ENCODE peak calls at places on chromosomes 3 and 15, in five cellular contexts. One of them, this sample, is unnamed.

GRCh38 chr3:16174389-16174788 is at the start of gene GALNT15:
- DNase-seq in lower lobe of right lung: peak
- DNase-seq in cardiac muscle cell: peak
- DNase-seq in mammary epithelial cell: peak
- DNase-seq in foreskin keratinocyte: peak
- DNase-seq in this sample: no peak

GRCh38 chr15:92882697-92883642 is 17.2 kb upstream of the CHD2 start:
- DNase-seq in mammary epithelial cell: no peak
- DNase-seq in foreskin keratinocyte: no peak
- DNase-seq in lower lobe of right lung: peak
- DNase-seq in cardiac muscle cell: peak
- DNase-seq in this sample: no peak

GRCh38 chr15:66067687-66068086 is 185.9 kb downstream of the MEGF11 start:
- DNase-seq in lower lobe of right lung: no peak
- DNase-seq in foreskin keratinocyte: no peak
- DNase-seq in cardiac muscle cell: no peak
- DNase-seq in mammary epithelial cell: no peak
- DNase-seq in this sample: no peak

GRCh38 chr3:131705558-131706051 is 202.8 kb upstream of the MRPL3 start:
- DNase-seq in mammary epithelial cell: peak
- DNase-seq in foreskin keratinocyte: peak
- DNase-seq in lower lobe of right lung: no peak
- DNase-seq in cardiac muscle cell: no peak
- DNase-seq in this sample: no peak

GRCh38 chr3:86814918-86815655 is 175.9 kb downstream of the VGLL3 start:
- DNase-seq in mammary epithelial cell: no peak
- DNase-seq in lower lobe of right lung: no peak
- DNase-seq in foreskin keratinocyte: peak
- DNase-seq in cardiac muscle cell: peak
- DNase-seq in this sample: no peak

GRCh38 chr3:193768069-193768391 is 175.0 kb downstream of the OPA1 start:
- DNase-seq in foreskin keratinocyte: peak
- DNase-seq in mammary epithelial cell: peak
- DNase-seq in cardiac muscle cell: peak
- DNase-seq in lower lobe of right lung: no peak
- DNase-seq in this sample: no peak

GRCh38 chr15:85707519-85708338 is 87.0 kb downstream of the KLHL25 start:
- DNase-seq in foreskin keratinocyte: no peak
- DNase-seq in cardiac muscle cell: peak
- DNase-seq in mammary epithelial cell: no peak
- DNase-seq in lower lobe of right lung: no peak
- DNase-seq in this sample: no peak

GRCh38 chr3:129596194-129597086 is 10.0 kb downstream of the PLXND1 start:
- DNase-seq in cardiac muscle cell: peak
- DNase-seq in mammary epithelial cell: no peak
- DNase-seq in lower lobe of right lung: peak
- DNase-seq in foreskin keratinocyte: no peak
- DNase-seq in this sample: no peak

GRCh38 chr15:67033012-67033411 is 32.4 kb upstream of the SMAD3 start:
- DNase-seq in foreskin keratinocyte: no peak
- DNase-seq in mammary epithelial cell: no peak
- DNase-seq in cardiac muscle cell: no peak
- DNase-seq in lower lobe of right lung: no peak
- DNase-seq in this sample: no peak

GRCh38 chr15:93418566-93418965 is 329.6 kb upstream of the RGMA start:
- DNase-seq in lower lobe of right lung: no peak
- DNase-seq in mammary epithelial cell: no peak
- DNase-seq in cardiac muscle cell: no peak
- DNase-seq in foreskin keratinocyte: no peak
- DNase-seq in this sample: no peak

GRCh38 chr3:45870099-45870498 is 16.2 kb upstream of the CCR9 start:
- DNase-seq in mammary epithelial cell: no peak
- DNase-seq in cardiac muscle cell: no peak
- DNase-seq in lower lobe of right lung: no peak
- DNase-seq in foreskin keratinocyte: no peak
- DNase-seq in this sample: no peak

GRCh38 chr3:55165704-55166103 is 237.8 kb upstream of the LRTM1 start:
- DNase-seq in foreskin keratinocyte: no peak
- DNase-seq in cardiac muscle cell: no peak
- DNase-seq in lower lobe of right lung: no peak
- DNase-seq in mammary epithelial cell: no peak
- DNase-seq in this sample: no peak

GRCh38 chr3:55165278-55165677 is 237.4 kb upstream of the LRTM1 start:
- DNase-seq in lower lobe of right lung: no peak
- DNase-seq in foreskin keratinocyte: no peak
- DNase-seq in mammary epithelial cell: no peak
- DNase-seq in cardiac muscle cell: no peak
- DNase-seq in this sample: no peak

GRCh38 chr3:55164876-55165275 is 237.0 kb upstream of the LRTM1 start:
- DNase-seq in cardiac muscle cell: no peak
- DNase-seq in lower lobe of right lung: no peak
- DNase-seq in foreskin keratinocyte: no peak
- DNase-seq in mammary epithelial cell: no peak
- DNase-seq in this sample: no peak

GRCh38 chr3:55167586-55168317 is 239.9 kb upstream of the LRTM1 start:
- DNase-seq in mammary epithelial cell: peak
- DNase-seq in cardiac muscle cell: no peak
- DNase-seq in lower lobe of right lung: no peak
- DNase-seq in foreskin keratinocyte: peak
- DNase-seq in this sample: no peak

DNA sequence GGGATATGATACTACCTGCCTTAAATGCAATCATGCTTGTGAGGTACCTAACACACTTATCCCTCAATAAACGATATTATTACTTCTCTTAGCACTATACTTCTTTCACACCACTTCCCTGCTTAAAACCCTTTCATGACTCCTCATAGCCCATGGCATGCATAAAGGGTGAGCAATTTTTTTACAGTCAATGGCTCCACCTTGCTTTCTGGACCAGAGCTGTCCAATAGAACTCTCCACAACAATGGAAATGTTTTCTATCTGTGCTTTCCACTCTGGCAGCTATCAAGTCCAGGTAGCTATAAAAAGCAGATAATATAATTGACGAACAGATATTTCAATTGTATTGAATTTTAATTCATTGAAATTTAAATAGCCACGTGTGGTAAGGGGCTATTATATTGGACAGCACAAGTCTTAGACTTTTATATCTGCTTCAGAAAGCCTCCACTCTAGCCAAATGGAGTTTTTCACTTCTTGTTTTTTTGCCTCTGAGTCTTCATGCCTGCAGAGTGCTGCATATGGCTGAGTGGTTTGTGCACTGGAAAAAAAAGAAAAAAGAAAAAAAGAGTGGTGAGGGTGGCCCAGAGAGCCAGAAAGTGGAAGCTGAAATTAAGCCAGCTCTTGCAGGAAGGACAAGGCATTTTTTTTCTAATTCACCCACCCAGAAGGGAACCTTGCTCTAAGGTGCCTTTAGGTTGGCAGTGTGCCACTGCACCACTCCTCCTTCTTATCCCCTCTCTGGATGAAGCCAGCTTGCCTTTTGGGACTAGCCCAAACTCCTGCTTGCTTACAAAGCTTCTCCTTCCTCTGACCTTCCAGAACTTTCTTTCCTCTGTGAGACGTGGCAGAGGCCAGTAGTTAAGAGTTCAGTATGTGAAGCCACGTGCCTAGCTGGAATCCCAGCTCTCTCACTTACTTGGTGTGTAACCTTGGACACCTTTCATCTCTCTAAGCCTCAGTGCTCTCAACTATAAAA is 239.0 kb upstream of the LRTM1 start:
- DNase-seq in cardiac muscle cell: no peak
- DNase-seq in foreskin keratinocyte: no peak
- DNase-seq in lower lobe of right lung: no peak
- DNase-seq in mammary epithelial cell: no peak
- DNase-seq in this sample: no peak
- TF ChIP-seq CTCF in cardiac muscle cell: no peak
- TF ChIP-seq CTCF in foreskin keratinocyte: no peak
- TF ChIP-seq CTCF in lower lobe of right lung: no peak
- TF ChIP-seq CTCF in mammary epithelial cell: no peak
- TF ChIP-seq CTCF in this sample: no peak

DNA sequence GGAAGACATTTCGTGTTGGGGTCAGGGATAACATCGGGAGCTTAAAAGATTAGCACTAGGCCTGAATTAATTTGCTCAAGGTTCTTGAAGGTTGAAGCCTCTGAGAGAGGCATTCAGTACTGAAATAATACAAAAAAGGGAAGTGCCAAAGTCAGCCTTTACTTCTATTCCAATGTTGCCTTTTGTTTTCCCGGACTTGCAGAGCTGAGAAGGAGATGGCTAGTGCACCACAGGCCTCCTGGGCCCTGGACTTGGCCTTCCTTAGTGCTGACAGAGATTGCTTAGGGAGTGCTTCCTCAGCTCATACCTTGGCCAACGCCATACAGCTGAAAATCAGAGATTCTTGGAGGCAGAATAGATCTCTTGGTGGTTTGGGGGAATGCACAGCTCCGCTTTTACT is 333.6 kb upstream of the TBL1XR1 start:
- DNase-seq in lower lobe of right lung: no peak
- DNase-seq in cardiac muscle cell: no peak
- DNase-seq in mammary epithelial cell: no peak
- DNase-seq in foreskin keratinocyte: no peak
- DNase-seq in this sample: no peak
- H3K27ac ChIP-seq in lower lobe of right lung: no peak
- H3K27ac ChIP-seq in cardiac muscle cell: no peak
- H3K27ac ChIP-seq in mammary epithelial cell: no peak
- H3K27ac ChIP-seq in foreskin keratinocyte: no peak
- H3K27ac ChIP-seq in this sample: no peak

GRCh38 chr3:170387952-170388351 is 30.4 kb downstream of the SKIL start:
- DNase-seq in cardiac muscle cell: peak
- DNase-seq in lower lobe of right lung: no peak
- DNase-seq in mammary epithelial cell: no peak
- DNase-seq in foreskin keratinocyte: no peak
- DNase-seq in this sample: no peak
- TF ChIP-seq CTCF in cardiac muscle cell: no peak
- TF ChIP-seq CTCF in lower lobe of right lung: no peak
- TF ChIP-seq CTCF in mammary epithelial cell: no peak
- TF ChIP-seq CTCF in foreskin keratinocyte: no peak
- TF ChIP-seq CTCF in this sample: no peak

GRCh38 chr3:41308119-41308518 is 108.8 kb downstream of the CTNNB1 start:
- DNase-seq in cardiac muscle cell: no peak
- DNase-seq in foreskin keratinocyte: no peak
- DNase-seq in mammary epithelial cell: no peak
- DNase-seq in lower lobe of right lung: no peak
- DNase-seq in this sample: no peak

GRCh38 chr3:41301548-41301947 is 102.2 kb downstream of the CTNNB1 start:
- DNase-seq in cardiac muscle cell: no peak
- DNase-seq in mammary epithelial cell: peak
- DNase-seq in lower lobe of right lung: no peak
- DNase-seq in foreskin keratinocyte: peak
- DNase-seq in this sample: no peak

GRCh38 chr3:41304603-41305002 is 105.3 kb downstream of the CTNNB1 start:
- DNase-seq in mammary epithelial cell: no peak
- DNase-seq in foreskin keratinocyte: peak
- DNase-seq in lower lobe of right lung: no peak
- DNase-seq in cardiac muscle cell: peak
- DNase-seq in this sample: no peak

GRCh38 chr3:41302295-41302694 is 103.0 kb downstream of the CTNNB1 start:
- DNase-seq in foreskin keratinocyte: no peak
- DNase-seq in lower lobe of right lung: no peak
- DNase-seq in cardiac muscle cell: no peak
- DNase-seq in mammary epithelial cell: no peak
- DNase-seq in this sample: no peak

GRCh38 chr3:41307065-41307464 is 107.8 kb downstream of the CTNNB1 start:
- DNase-seq in cardiac muscle cell: no peak
- DNase-seq in foreskin keratinocyte: no peak
- DNase-seq in lower lobe of right lung: no peak
- DNase-seq in mammary epithelial cell: no peak
- DNase-seq in this sample: no peak
- H3K27ac ChIP-seq in cardiac muscle cell: no peak
- H3K27ac ChIP-seq in foreskin keratinocyte: no peak
- H3K27ac ChIP-seq in lower lobe of right lung: no peak
- H3K27ac ChIP-seq in mammary epithelial cell: no peak
- H3K27ac ChIP-seq in this sample: no peak

GRCh38 chr3:127406309-127407025 is 118.6 kb upstream of the PRR20G start:
- DNase-seq in cardiac muscle cell: peak
- DNase-seq in foreskin keratinocyte: peak
- DNase-seq in mammary epithelial cell: peak
- DNase-seq in lower lobe of right lung: no peak
- DNase-seq in this sample: peak
- TF ChIP-seq CTCF in cardiac muscle cell: peak
- TF ChIP-seq CTCF in foreskin keratinocyte: peak
- TF ChIP-seq CTCF in mammary epithelial cell: peak
- TF ChIP-seq CTCF in lower lobe of right lung: no peak
- TF ChIP-seq CTCF in this sample: no peak

GRCh38 chr3:197562398-197563251 is 6.9 kb upstream of the BDH1 start:
- DNase-seq in mammary epithelial cell: no peak
- DNase-seq in foreskin keratinocyte: no peak
- DNase-seq in cardiac muscle cell: no peak
- DNase-seq in lower lobe of right lung: no peak
- DNase-seq in this sample: no peak

GRCh38 chr3:197558000-197558399 is 2.2 kb upstream of the BDH1 start:
- DNase-seq in cardiac muscle cell: no peak
- DNase-seq in foreskin keratinocyte: no peak
- DNase-seq in mammary epithelial cell: no peak
- DNase-seq in lower lobe of right lung: no peak
- DNase-seq in this sample: no peak

GRCh38 chr3:197564097-197564843 is 8.5 kb upstream of the BDH1 start:
- DNase-seq in lower lobe of right lung: no peak
- DNase-seq in cardiac muscle cell: no peak
- DNase-seq in mammary epithelial cell: no peak
- DNase-seq in foreskin keratinocyte: no peak
- DNase-seq in this sample: no peak

GRCh38 chr3:197559662-197560061 is 3.9 kb upstream of the BDH1 start:
- DNase-seq in foreskin keratinocyte: no peak
- DNase-seq in mammary epithelial cell: no peak
- DNase-seq in cardiac muscle cell: no peak
- DNase-seq in lower lobe of right lung: no peak
- DNase-seq in this sample: no peak

DNA sequence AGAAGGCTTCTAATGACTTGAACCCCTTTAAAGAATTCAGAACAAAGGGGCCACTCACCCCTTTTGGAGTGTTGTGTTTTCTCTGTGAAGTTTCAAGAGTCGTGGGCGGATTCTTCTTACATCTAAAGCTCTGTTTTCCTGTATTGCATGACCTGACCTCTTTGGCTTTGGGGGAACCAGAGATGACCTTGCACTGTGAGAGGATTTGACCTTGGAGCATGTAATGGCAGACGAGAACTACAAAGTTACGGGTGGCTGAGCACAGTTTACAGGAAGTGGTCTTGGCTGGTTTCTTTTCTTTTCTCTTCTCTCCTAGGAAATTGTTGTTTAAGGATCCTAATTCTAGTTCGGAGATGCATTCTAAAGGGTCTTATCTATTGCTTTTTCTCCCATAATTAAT is 6.2 kb upstream of the BDH1 start:
- DNase-seq in cardiac muscle cell: no peak
- DNase-seq in foreskin keratinocyte: no peak
- DNase-seq in lower lobe of right lung: no peak
- DNase-seq in mammary epithelial cell: no peak
- DNase-seq in this sample: no peak
- H3K27ac ChIP-seq in cardiac muscle cell: no peak
- H3K27ac ChIP-seq in foreskin keratinocyte: no peak
- H3K27ac ChIP-seq in lower lobe of right lung: no peak
- H3K27ac ChIP-seq in mammary epithelial cell: no peak
- H3K27ac ChIP-seq in this sample: no peak